ENCODE peak calls at places on chromosomes 11 and 22, in eight cellular contexts. X, Q, B, G, L, Z, M and P are unnamed samples.

GRCh38 chr11:103609117-103610066 is 427.0 kb upstream of the DDI1 start:
- DNase-seq in G (no peak), Z (no peak), M (no peak), L (peak; percentile 66), Q (no peak), X (peak; percentile 78), B (no peak), P (no peak)

GRCh38 chr11:83706581-83706980 is 420.4 kb upstream of the CCDC90B start:
- DNase-seq in Q (no peak), X (no peak), Z (no peak), B (no peak), G (no peak), L (no peak), M (no peak), P (no peak)

GRCh38 chr11:65435981-65436411 is 13.4 kb downstream of the NEAT1 start:
- DNase-seq in Z (no peak), B (no peak), Q (no peak), X (no peak), L (no peak), G (peak; percentile 14), M (no peak), P (no peak)

GRCh38 chr11:77558380-77558779 is 31.4 kb upstream of the AQP11 start:
- DNase-seq in M (no peak), B (peak; percentile 19), L (no peak), Z (peak; percentile 10), Q (no peak), G (peak; percentile 5), X (no peak), P (no peak)

GRCh38 chr11:15793032-15793996 is 563.0 kb downstream of the SOX6 start:
- DNase-seq in B (no peak), L (no peak), G (no peak), X (no peak), Q (no peak), M (no peak), Z (no peak), P (no peak)

GRCh38 chr11:72781313-72782080 is 12.3 kb downstream of the STARD10 start:
- DNase-seq in M (no peak), X (no peak), L (peak; percentile 66), Z (no peak), G (peak; percentile 59), B (peak; percentile 92), Q (no peak), P (no peak)

GRCh38 chr22:35589071-35589735 is 27.9 kb downstream of the MB start:
- DNase-seq in L (no peak), Z (no peak), X (peak; percentile 57), G (peak; percentile 7), B (no peak), Q (peak; percentile 89), M (no peak), P (peak; percentile 65)

GRCh38 chr22:44988671-44989070 is 21.1 kb downstream of the PHF21B start:
- DNase-seq in Z (no peak), L (no peak), B (no peak), X (no peak), G (peak; percentile 11), M (no peak), Q (no peak), P (no peak)

GRCh38 chr22:50257451-50258360 is 3.8 kb downstream of the MAPK12 start:
- DNase-seq in G (no peak), Q (no peak), M (no peak), X (no peak), Z (no peak), L (no peak), B (no peak), P (no peak)

GRCh38 chr22:41943661-41944209 is 3.2 kb downstream of the CENPM start:
- DNase-seq in Z (no peak), X (no peak), M (no peak), G (no peak), L (peak; percentile 61), Q (no peak), B (no peak), P (no peak)

GRCh38 chr11:44229664-44230063 is 80.3 kb downstream of the ALX4 start:
- DNase-seq in X (no peak), G (no peak), Q (no peak), M (no peak), Z (no peak), L (no peak), B (no peak), P (no peak)

GRCh38 chr11:127006311-127006710 is 5.7 kb upstream of the KIRREL3 start:
- DNase-seq in L (no peak), X (no peak), M (no peak), B (no peak), G (no peak), Z (no peak), Q (no peak), P (no peak)

GRCh38 chr11:13954591-13954990 is 7.9 kb upstream of the SPON1 start:
- DNase-seq in X (no peak), Q (no peak), Z (no peak), B (no peak), L (no peak), G (no peak), M (no peak), P (no peak)

GRCh38 chr22:29820941-29821789 is 16.9 kb downstream of the ASCC2 start:
- DNase-seq in G (peak; percentile 95), B (peak; percentile 68), X (peak; percentile 49), L (no peak), Q (no peak), Z (peak; percentile 86), M (peak; percentile 82), P (peak; percentile 90)

GRCh38 chr11:110952150-110952549 is 239.9 kb upstream of the ARHGAP20 start:
- DNase-seq in X (no peak), G (no peak), B (no peak), M (no peak), L (no peak), Q (no peak), Z (no peak), P (no peak)

GRCh38 chr22:37220543-37220968 is 8.3 kb upstream of the SSTR3 start:
- DNase-seq in Q (no peak), Z (no peak), B (no peak), M (no peak), X (no peak), L (no peak), G (no peak), P (no peak)
- H3K4me3 ChIP-seq in Q (no peak overlapping the region), Z (no peak overlapping the region), B (no peak overlapping the region), M (peak overlapping the region; percentile 80), X (no peak overlapping the region), L (no peak overlapping the region), G (no peak overlapping the region), P (no peak overlapping the region)

GRCh38 chr22:38611559-38611958 is 41.6 kb upstream of the DMC1 start:
- DNase-seq in M (no peak), L (no peak), Q (no peak), G (no peak), Z (no peak), B (no peak), X (no peak), P (no peak)

GRCh38 chr22:38610234-38610633 is 40.3 kb upstream of the DMC1 start:
- DNase-seq in L (no peak), Z (no peak), Q (no peak), G (no peak), X (no peak), B (no peak), M (no peak), P (no peak)

GRCh38 chr22:38612217-38613006 is 42.4 kb upstream of the DMC1 start:
- DNase-seq in B (no peak), Z (no peak), Q (no peak), G (no peak), M (no peak), L (no peak), X (no peak), P (no peak)

GRCh38 chr22:38607680-38608079 is 37.7 kb upstream of the DMC1 start:
- DNase-seq in G (no peak), Q (no peak), X (no peak), B (no peak), Z (peak; percentile 56), M (no peak), L (no peak), P (no peak)

GRCh38 chr22:38609371-38609770 is 39.4 kb upstream of the DMC1 start:
- DNase-seq in X (no peak), B (no peak), Q (no peak), G (no peak), M (no peak), Z (no peak), L (no peak), P (no peak)
- TF ChIP-seq REST in X (no peak), B (no peak), Q (no peak), G (no peak), M (no peak), Z (no peak), L (no peak), P (no peak)

DNA sequence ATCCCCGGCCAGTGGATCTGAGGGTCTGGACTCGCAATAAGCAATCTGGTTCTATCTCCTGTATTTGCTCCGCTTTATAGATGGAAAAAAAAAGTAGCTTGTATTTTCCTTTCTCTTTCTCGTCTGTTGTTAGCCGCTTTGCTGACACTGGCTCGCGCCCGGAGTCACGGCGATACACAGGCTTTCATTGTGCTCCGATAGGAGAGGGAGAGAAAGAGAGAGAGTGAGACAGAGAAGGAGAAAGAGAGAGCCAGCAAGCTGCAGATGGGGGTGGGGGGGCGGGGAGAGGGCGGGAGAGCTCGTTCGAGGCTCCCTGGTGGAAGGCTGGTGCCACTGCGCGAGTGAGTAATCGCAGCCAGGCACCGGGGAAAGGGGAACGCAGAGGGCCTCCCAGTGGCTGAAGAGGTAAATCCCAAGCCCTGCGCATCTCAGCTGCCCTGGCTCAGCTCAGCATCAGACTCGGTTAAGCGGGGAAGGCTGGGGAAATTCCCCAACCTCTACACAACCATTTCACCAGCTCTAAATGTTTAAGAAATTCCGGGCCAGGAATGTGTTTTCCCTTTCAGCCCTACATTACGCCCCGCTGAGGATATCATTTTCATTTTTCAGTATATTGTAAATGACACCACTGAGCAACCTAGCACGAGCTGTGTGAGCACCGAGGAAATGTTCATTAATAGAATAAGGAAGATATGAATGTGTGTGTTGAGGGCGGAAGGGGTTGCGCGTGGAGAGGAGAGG is at the start of gene MAML2:
- DNase-seq in Q (peak; percentile 89), M (peak; percentile 91), B (peak; percentile 94), L (peak; percentile 98), X (peak; percentile 79), Z (peak; percentile 83), G (peak; percentile 94), P (peak; percentile 91)
- TF ChIP-seq POLR2AphosphoS5 in Q (no peak), M (peak; percentile 21), B (peak; percentile 79), L (peak; percentile 28), X (no peak), Z (no peak), G (peak; percentile 40), P (no peak)

DNA sequence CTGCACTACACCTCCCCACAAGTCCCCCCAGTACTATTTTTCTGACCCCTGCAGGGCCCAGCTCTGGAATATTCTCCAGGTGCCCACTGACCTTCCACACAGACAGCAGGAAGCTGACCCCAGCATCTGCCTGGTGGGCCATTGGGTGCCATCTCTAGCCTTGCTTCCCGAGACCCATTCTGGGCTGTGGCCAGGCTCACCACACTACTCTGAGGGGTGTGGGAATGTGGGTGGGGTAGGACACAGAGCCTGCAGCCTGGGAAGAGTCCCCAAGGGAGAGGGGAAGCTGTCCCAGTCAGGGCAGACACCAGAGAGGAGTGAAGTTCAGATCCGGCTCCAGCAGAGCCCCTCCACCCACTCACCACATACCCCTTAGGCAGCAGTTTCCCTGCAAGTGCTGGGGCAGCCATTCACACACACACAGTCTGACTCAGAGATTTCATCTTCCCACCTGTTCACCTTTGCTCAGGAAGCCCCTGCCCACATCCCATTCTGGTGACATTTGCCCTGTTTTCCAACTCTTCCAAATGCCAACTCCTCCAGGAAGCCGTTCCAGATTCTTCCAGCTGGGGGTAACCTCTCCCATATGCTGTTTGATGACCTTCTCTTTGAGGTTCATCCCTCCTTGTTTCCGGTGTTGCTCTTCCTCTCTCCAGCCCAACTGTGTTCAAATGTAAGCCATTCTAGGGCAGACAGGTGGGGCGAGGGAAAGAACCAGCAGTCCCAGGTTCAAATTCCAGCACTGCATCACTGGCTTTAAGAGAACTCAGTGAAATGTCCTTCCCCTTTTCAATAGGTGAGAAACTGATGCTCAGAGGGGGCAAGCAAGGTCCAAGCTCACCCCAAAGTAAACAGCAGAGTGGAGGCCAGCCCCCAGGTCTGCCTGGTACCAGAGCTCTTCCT is 2.0 kb downstream of the SLCO2B1 start:
- DNase-seq in Q (no peak), B (no peak), M (no peak), G (no peak), X (no peak), L (no peak), Z (no peak), P (no peak)
- H3K4me3 ChIP-seq in Q (no peak overlapping the region), B (no peak overlapping the region), M (no peak overlapping the region), G (no peak overlapping the region), X (no peak overlapping the region), L (no peak overlapping the region), Z (no peak overlapping the region), P (no peak overlapping the region)